ENCODE peak calls at places on chromosome 11, in six cellular contexts. B, Y, O, E, C and Z are unnamed samples.

GRCh38 chr11:2998073-2998850 is 6.1 kb upstream of the NAP1L4 start:
- DNase-seq in Y (no peak), C (no peak), E (no peak), O (no peak), B (peak), Z (no peak)

GRCh38 chr11:86719781-86720463 is 47.5 kb upstream of the ME3 start:
- DNase-seq in Y (peak), E (peak), B (no peak), O (no peak), C (no peak), Z (no peak)

GRCh38 chr11:68074584-68075352 is 35.9 kb downstream of the TCIRG1 start:
- DNase-seq in B (no peak), O (no peak), E (no peak), Y (no peak), C (no peak), Z (no peak)

GRCh38 chr11:94183886-94184264 is 55.2 kb downstream of the PANX1 start:
- DNase-seq in C (peak), B (peak), E (peak), O (no peak), Y (peak), Z (peak)

GRCh38 chr11:67544591-67545242 is 21.5 kb upstream of the CABP2 start:
- DNase-seq in Y (no peak), O (no peak), C (no peak), B (peak), E (peak), Z (no peak)

GRCh38 chr11:118060081-118060661 is 16.7 kb upstream of the TMPRSS4 start:
- DNase-seq in Y (no peak), B (no peak), C (no peak), O (no peak), E (no peak), Z (no peak)

GRCh38 chr11:534592-535518 is 521 bp downstream of the HRAS start:
- DNase-seq in Y (no peak), E (no peak), O (no peak), B (no peak), C (peak), Z (peak)

GRCh38 chr11:69280994-69281393 is 13.0 kb upstream of the MYEOV start:
- DNase-seq in E (peak), Y (peak), O (no peak), C (peak), B (no peak), Z (no peak)

DNA sequence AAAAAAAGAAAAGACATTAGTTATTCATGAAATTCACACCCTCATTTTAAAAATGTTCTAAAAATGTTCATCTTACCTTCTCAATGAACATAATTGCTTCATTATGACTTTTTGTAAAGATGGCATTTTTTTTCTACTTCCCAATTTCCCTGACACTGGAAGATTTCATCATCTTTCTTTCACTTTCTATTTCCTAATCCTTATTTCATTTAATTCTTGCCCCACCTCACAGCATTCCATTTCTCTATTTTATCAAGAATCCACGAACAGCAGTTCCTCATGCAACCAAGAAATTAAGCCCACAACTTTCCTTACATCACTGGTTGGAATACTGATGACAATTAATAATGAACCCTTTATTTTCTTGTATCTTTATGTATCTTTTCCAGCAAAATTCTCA is 1.9 kb downstream of the PATL1 start:
- DNase-seq in Y (peak), O (no peak), B (no peak), E (peak), C (no peak), Z (no peak)
- H3K4me3 ChIP-seq in Y (no peak), O (no peak), B (no peak), E (no peak), C (no peak), Z (no peak)

GRCh38 chr11:61116426-61117214 is 14.3 kb downstream of the CD5 start:
- DNase-seq in C (no peak), Y (no peak), E (no peak), B (no peak), O (no peak), Z (no peak)
- H3K4me3 ChIP-seq in C (no peak), Y (no peak), E (no peak), B (no peak), O (no peak), Z (no peak)

DNA sequence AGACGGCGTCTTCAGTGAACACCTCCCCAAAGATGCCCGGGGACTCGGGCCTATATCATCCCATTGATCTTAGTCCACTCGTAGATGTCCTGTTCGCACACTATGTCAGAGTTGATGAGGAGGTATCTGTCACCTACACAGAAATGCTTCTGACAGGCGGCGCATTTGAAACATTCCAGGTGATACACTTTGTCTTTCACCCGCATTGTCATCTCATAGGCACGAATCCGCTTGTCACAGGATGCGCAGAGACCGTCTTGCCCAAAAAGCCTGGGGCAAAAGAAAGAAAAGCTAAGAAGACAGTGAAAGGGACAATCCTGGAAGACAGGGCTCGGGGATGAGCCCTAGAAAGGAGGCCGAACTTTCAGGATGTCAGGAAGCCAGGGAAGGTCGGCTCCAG is 32.6 kb downstream of the LMO2 start:
- DNase-seq in E (no peak), B (no peak), C (no peak), O (no peak), Y (no peak), Z (no peak)
- H3K4me3 ChIP-seq in E (no peak), B (no peak), C (no peak), O (no peak), Y (no peak), Z (no peak)

GRCh38 chr11:134223066-134223465 is 701 bp downstream of the NCAPD3 start:
- DNase-seq in B (peak), C (no peak), Y (no peak), O (no peak), E (no peak), Z (peak)
- H3K4me3 ChIP-seq in B (peak), C (peak), Y (peak), O (peak), E (peak), Z (peak)